ENCODE peak calls at places on chromosomes 6 and 20, in nine cellular contexts. E is stomach, Q is fibroblast of lung, T is cardiac fibroblast, X is kidney epithelial cell, O is left lung, S is WERI-Rb-1, P is right atrium auricular region, R is K562. C is an unnamed sample.
A peak's percentile ranks its signal among the peaks of the same experiment; 100 is the strongest.

GRCh38 chr6:6724319-6725119 is 136.0 kb downstream of the LY86 start:
- DNase-seq in E (peak; percentile 76), Q (peak; percentile 89), T (peak; percentile 76), X (no peak), O (peak; percentile 85), S (peak; percentile 92), P (peak; percentile 82), R (peak; percentile 82), C (no peak)

GRCh38 chr20:17710379-17711305 is 10.9 kb downstream of the BANF2 start:
- DNase-seq in E (no peak), Q (peak; percentile 36), T (no peak), X (no peak), O (no peak), S (no peak), P (no peak), R (peak; percentile 3), C (no peak)

GRCh38 chr6:138509371-138509770 is 10.1 kb upstream of the NHSL1 start:
- DNase-seq in E (peak; percentile 63), Q (peak; percentile 66), T (peak; percentile 74), X (no peak), O (no peak), S (peak; percentile 70), P (no peak), R (peak; percentile 44), C (no peak)

GRCh38 chr6:111469543-111469942 is 13.5 kb downstream of the REV3L start:
- DNase-seq in E (no peak), Q (no peak), T (no peak), X (no peak), O (no peak), S (no peak), P (no peak), R (no peak), C (no peak)

GRCh38 chr20:50395258-50395729 is 114.9 kb upstream of the PTPN1 start:
- DNase-seq in E (peak; percentile 89), Q (peak; percentile 87), T (peak; percentile 58), X (no peak), O (no peak), S (no peak), P (peak; percentile 90), R (no peak), C (no peak)

GRCh38 chr6:21511891-21512550 is 81.5 kb upstream of the SOX4 start:
- DNase-seq in E (no peak), Q (no peak), T (no peak), X (no peak), O (no peak), S (no peak), P (no peak), R (no peak), C (no peak)

GRCh38 chr6:124679392-124679791 is 282.8 kb upstream of the RNF217 start:
- DNase-seq in E (no peak), Q (peak; percentile 21), T (peak; percentile 87), X (no peak), O (no peak), S (no peak), P (no peak), R (no peak), C (no peak)

GRCh38 chr6:165218816-165219215 is 90.6 kb downstream of the C6orf118 start:
- DNase-seq in E (no peak), Q (no peak), T (peak; percentile 80), X (no peak), O (no peak), S (no peak), P (no peak), R (no peak), C (no peak)

GRCh38 chr6:74534485-74535211 is 671.2 kb downstream of the COL12A1 start:
- DNase-seq in E (no peak), Q (peak; percentile 72), T (peak; percentile 86), X (no peak), O (no peak), S (no peak), P (no peak), R (no peak), C (no peak)

GRCh38 chr20:9981834-9982233 is 53.0 kb upstream of the ANKEF1 start:
- DNase-seq in E (no peak), Q (peak; percentile 77), T (no peak), X (no peak), O (no peak), S (no peak), P (no peak), R (no peak), C (no peak)

GRCh38 chr6:8904754-8905153 is 469.4 kb upstream of the SLC35B3 start:
- DNase-seq in E (no peak), Q (no peak), T (no peak), X (no peak), O (no peak), S (peak; percentile 46), P (no peak), R (peak; percentile 3), C (no peak)

GRCh38 chr6:30954631-30955366 is 14.0 kb downstream of the MUCL3 start:
- DNase-seq in E (peak; percentile 59), Q (no peak), T (no peak), X (no peak), O (no peak), S (no peak), P (no peak), R (no peak), C (no peak)

GRCh38 chr20:37244572-37244957 is 17.0 kb downstream of the GHRH start:
- DNase-seq in E (no peak), Q (no peak), T (no peak), X (no peak), O (no peak), S (no peak), P (no peak), R (no peak), C (no peak)

GRCh38 chr20:37242503-37242902 is 19.1 kb downstream of the GHRH start:
- DNase-seq in E (no peak), Q (no peak), T (no peak), X (no peak), O (no peak), S (no peak), P (no peak), R (no peak), C (no peak)

GRCh38 chr20:37245181-37245580 is 16.4 kb downstream of the GHRH start:
- DNase-seq in E (no peak), Q (no peak), T (no peak), X (no peak), O (no peak), S (no peak), P (no peak), R (no peak), C (no peak)

GRCh38 chr20:37243937-37244571 is 17.6 kb downstream of the GHRH start:
- DNase-seq in E (peak; percentile 53), Q (peak; percentile 9), T (no peak), X (no peak), O (no peak), S (no peak), P (no peak), R (no peak), C (no peak)

GRCh38 chr20:37243076-37243936 is 18.3 kb downstream of the GHRH start:
- DNase-seq in E (no peak), Q (no peak), T (no peak), X (no peak), O (no peak), S (peak; percentile 40), P (no peak), R (no peak), C (no peak)
- TF ChIP-seq CTCF in E (no peak), Q (no peak), T (peak; percentile 3), X (no peak), O (no peak), S (peak; percentile 60), P (no peak), R (peak; percentile 25), C (no peak)

GRCh38 chr20:35523298-35523888 is 6.1 kb downstream of the C20orf173 start:
- DNase-seq in E (no peak), Q (no peak), T (peak; percentile 33), X (no peak), O (no peak), S (peak; percentile 24), P (no peak), R (peak; percentile 59), C (no peak)
- TF ChIP-seq CTCF in E (no peak), Q (peak; percentile 44), T (peak; percentile 81), X (peak; percentile 42), O (peak; percentile 29), S (peak; percentile 46), P (no peak), R (peak; percentile 68), C (no peak)

GRCh38 chr6:162854734-162855191 is 127.0 kb downstream of the PACRG start:
- DNase-seq in E (no peak), Q (no peak), T (no peak), X (no peak), O (no peak), S (peak; percentile 95), P (no peak), R (no peak), C (no peak)

GRCh38 chr6:162857321-162857720 is 129.5 kb downstream of the PACRG start:
- DNase-seq in E (no peak), Q (no peak), T (no peak), X (no peak), O (no peak), S (no peak), P (no peak), R (no peak), C (no peak)

GRCh38 chr6:162852810-162853577 is 125.2 kb downstream of the PACRG start:
- DNase-seq in E (no peak), Q (no peak), T (no peak), X (no peak), O (no peak), S (no peak), P (no peak), R (no peak), C (no peak)

GRCh38 chr6:162854228-162854627 is 126.5 kb downstream of the PACRG start:
- DNase-seq in E (no peak), Q (no peak), T (no peak), X (no peak), O (no peak), S (no peak), P (no peak), R (no peak), C (no peak)

DNA sequence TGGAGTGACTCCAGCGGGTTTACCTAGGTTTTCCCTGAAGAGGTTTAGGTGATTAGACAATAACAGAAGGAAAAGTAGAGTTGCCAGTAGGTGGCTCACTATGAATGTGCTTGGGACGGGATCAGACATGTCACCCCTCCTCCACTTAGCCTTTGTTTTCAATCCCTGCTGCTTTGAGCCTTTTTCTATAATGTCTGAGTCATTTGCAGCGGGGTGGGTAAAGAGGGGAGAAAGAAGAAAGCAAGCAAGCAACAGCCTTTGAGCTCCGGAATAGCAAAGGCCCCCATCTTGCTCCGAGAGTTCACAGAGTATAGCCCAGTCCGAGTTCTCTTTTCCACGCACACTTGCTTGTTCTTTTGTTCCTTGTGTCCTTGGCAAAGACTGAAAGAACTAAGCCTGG is 129.1 kb downstream of the PACRG start:
- DNase-seq in E (no peak), Q (peak; percentile 83), T (peak; percentile 82), X (peak; percentile 77), O (no peak), S (peak; percentile 77), P (no peak), R (peak; percentile 28), C (no peak)
- TF ChIP-seq CTCF in E (peak; percentile 43), Q (peak; percentile 75), T (peak; percentile 59), X (peak; percentile 72), O (no peak), S (peak; percentile 80), P (no peak), R (peak; percentile 19), C (no peak)

DNA sequence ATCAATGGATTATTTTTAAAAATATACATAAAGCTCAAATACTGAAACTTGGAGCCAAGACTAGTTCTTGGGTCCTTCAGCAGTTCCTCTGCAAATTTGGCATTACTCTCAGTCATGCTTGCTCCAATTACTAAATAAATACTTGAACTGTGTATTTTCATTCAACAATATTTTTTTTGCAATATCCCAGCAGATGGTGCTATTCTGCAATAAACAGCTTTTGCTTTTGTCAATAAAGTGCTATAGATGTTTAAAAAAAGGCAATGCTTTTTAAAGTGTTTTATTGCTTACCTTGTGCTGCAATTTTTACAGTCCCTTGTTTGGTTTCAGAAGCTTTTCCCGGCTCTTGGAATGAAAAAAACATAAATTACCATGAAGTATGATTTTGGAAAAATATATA is 243.4 kb downstream of the TRDN start:
- DNase-seq in E (no peak), Q (peak; percentile 12), T (peak; percentile 5), X (no peak), O (no peak), S (no peak), P (no peak), R (peak; percentile 8), C (no peak)
- TF ChIP-seq CTCF in E (no peak), Q (no peak), T (no peak), X (peak; percentile 26), O (no peak), S (no peak), P (no peak), R (peak; percentile 49), C (no peak)